ENCODE peak calls at places on chromosomes 2 and 18, in nine cellular contexts. One of them, this sample, is unnamed.

GRCh38 chr2:236974752-236975151 is 110.9 kb upstream of the COPS8 start:
- DNase-seq in mucosa of descending colon: no peak
- DNase-seq in cardiac septum: no peak
- DNase-seq in posterior vena cava: no peak
- DNase-seq in left cardiac atrium: no peak
- DNase-seq in stimulated activated naive B cell treated with anti-CD40 and anti-IgM and Interleukin-4, amounts not matched to agents 10 μg/mL and 1 μg/mL and 100 μg/mL, for 72 hours: no peak
- DNase-seq in fibroblast of pulmonary artery: no peak
- DNase-seq in SIG-M5: no peak
- DNase-seq in stimulated activated CD8-positive, alpha-beta memory T cell treated with anti-CD3 and anti-CD28 coated beads, Interleukin-15, amount 100 ng/mL, for 4 hours: no peak
- DNase-seq in this sample: no peak

GRCh38 chr2:172772637-172773036 is 37.0 kb downstream of the RAPGEF4 start:
- DNase-seq in mucosa of descending colon: no peak
- DNase-seq in cardiac septum: no peak
- DNase-seq in posterior vena cava: no peak
- DNase-seq in left cardiac atrium: no peak
- DNase-seq in stimulated activated naive B cell treated with anti-CD40 and anti-IgM and Interleukin-4, amounts not matched to agents 10 μg/mL and 1 μg/mL and 100 μg/mL, for 72 hours: no peak
- DNase-seq in fibroblast of pulmonary artery: peak
- DNase-seq in SIG-M5: no peak
- DNase-seq in stimulated activated CD8-positive, alpha-beta memory T cell treated with anti-CD3 and anti-CD28 coated beads, Interleukin-15, amount 100 ng/mL, for 4 hours: no peak
- DNase-seq in this sample: no peak

GRCh38 chr2:71043531-71044407 is 24.7 kb upstream of the NAGK start:
- DNase-seq in mucosa of descending colon: no peak
- DNase-seq in cardiac septum: no peak
- DNase-seq in posterior vena cava: no peak
- DNase-seq in left cardiac atrium: no peak
- DNase-seq in stimulated activated naive B cell treated with anti-CD40 and anti-IgM and Interleukin-4, amounts not matched to agents 10 μg/mL and 1 μg/mL and 100 μg/mL, for 72 hours: no peak
- DNase-seq in fibroblast of pulmonary artery: no peak
- DNase-seq in SIG-M5: no peak
- DNase-seq in stimulated activated CD8-positive, alpha-beta memory T cell treated with anti-CD3 and anti-CD28 coated beads, Interleukin-15, amount 100 ng/mL, for 4 hours: no peak
- DNase-seq in this sample: peak

GRCh38 chr2:202932425-202933138 is 20.5 kb downstream of the CARF start:
- DNase-seq in mucosa of descending colon: no peak
- DNase-seq in cardiac septum: no peak
- DNase-seq in posterior vena cava: no peak
- DNase-seq in left cardiac atrium: no peak
- DNase-seq in stimulated activated naive B cell treated with anti-CD40 and anti-IgM and Interleukin-4, amounts not matched to agents 10 μg/mL and 1 μg/mL and 100 μg/mL, for 72 hours: no peak
- DNase-seq in fibroblast of pulmonary artery: peak
- DNase-seq in SIG-M5: no peak
- DNase-seq in stimulated activated CD8-positive, alpha-beta memory T cell treated with anti-CD3 and anti-CD28 coated beads, Interleukin-15, amount 100 ng/mL, for 4 hours: no peak
- DNase-seq in this sample: no peak

GRCh38 chr2:22329097-22329716 is 1055.8 kb upstream of the KLHL29 start:
- DNase-seq in mucosa of descending colon: no peak
- DNase-seq in cardiac septum: no peak
- DNase-seq in posterior vena cava: no peak
- DNase-seq in left cardiac atrium: no peak
- DNase-seq in stimulated activated naive B cell treated with anti-CD40 and anti-IgM and Interleukin-4, amounts not matched to agents 10 μg/mL and 1 μg/mL and 100 μg/mL, for 72 hours: no peak
- DNase-seq in fibroblast of pulmonary artery: no peak
- DNase-seq in SIG-M5: no peak
- DNase-seq in stimulated activated CD8-positive, alpha-beta memory T cell treated with anti-CD3 and anti-CD28 coated beads, Interleukin-15, amount 100 ng/mL, for 4 hours: no peak
- DNase-seq in this sample: peak

GRCh38 chr2:168912466-168913170 is 11.5 kb downstream of the G6PC2 start:
- DNase-seq in mucosa of descending colon: peak
- DNase-seq in cardiac septum: no peak
- DNase-seq in posterior vena cava: no peak
- DNase-seq in left cardiac atrium: peak
- DNase-seq in stimulated activated naive B cell treated with anti-CD40 and anti-IgM and Interleukin-4, amounts not matched to agents 10 μg/mL and 1 μg/mL and 100 μg/mL, for 72 hours: no peak
- DNase-seq in fibroblast of pulmonary artery: peak
- DNase-seq in SIG-M5: no peak
- DNase-seq in stimulated activated CD8-positive, alpha-beta memory T cell treated with anti-CD3 and anti-CD28 coated beads, Interleukin-15, amount 100 ng/mL, for 4 hours: no peak
- DNase-seq in this sample: peak

GRCh38 chr2:97662895-97663625 is 784 bp downstream of the ACTR1B start:
- DNase-seq in mucosa of descending colon: peak
- DNase-seq in cardiac septum: peak
- DNase-seq in posterior vena cava: peak
- DNase-seq in left cardiac atrium: peak
- DNase-seq in stimulated activated naive B cell treated with anti-CD40 and anti-IgM and Interleukin-4, amounts not matched to agents 10 μg/mL and 1 μg/mL and 100 μg/mL, for 72 hours: peak
- DNase-seq in fibroblast of pulmonary artery: peak
- DNase-seq in SIG-M5: peak
- DNase-seq in stimulated activated CD8-positive, alpha-beta memory T cell treated with anti-CD3 and anti-CD28 coated beads, Interleukin-15, amount 100 ng/mL, for 4 hours: peak
- DNase-seq in this sample: peak

GRCh38 chr2:165778187-165778556 is 15.9 kb downstream of the GALNT3 start:
- DNase-seq in mucosa of descending colon: no peak
- DNase-seq in cardiac septum: no peak
- DNase-seq in posterior vena cava: no peak
- DNase-seq in left cardiac atrium: no peak
- DNase-seq in stimulated activated naive B cell treated with anti-CD40 and anti-IgM and Interleukin-4, amounts not matched to agents 10 μg/mL and 1 μg/mL and 100 μg/mL, for 72 hours: no peak
- DNase-seq in fibroblast of pulmonary artery: no peak
- DNase-seq in SIG-M5: no peak
- DNase-seq in stimulated activated CD8-positive, alpha-beta memory T cell treated with anti-CD3 and anti-CD28 coated beads, Interleukin-15, amount 100 ng/mL, for 4 hours: no peak
- DNase-seq in this sample: no peak

GRCh38 chr18:31565345-31565744 is 26.3 kb upstream of the TTR start:
- DNase-seq in mucosa of descending colon: no peak
- DNase-seq in cardiac septum: no peak
- DNase-seq in posterior vena cava: no peak
- DNase-seq in left cardiac atrium: no peak
- DNase-seq in stimulated activated naive B cell treated with anti-CD40 and anti-IgM and Interleukin-4, amounts not matched to agents 10 μg/mL and 1 μg/mL and 100 μg/mL, for 72 hours: no peak
- DNase-seq in fibroblast of pulmonary artery: no peak
- DNase-seq in SIG-M5: no peak
- DNase-seq in stimulated activated CD8-positive, alpha-beta memory T cell treated with anti-CD3 and anti-CD28 coated beads, Interleukin-15, amount 100 ng/mL, for 4 hours: no peak
- DNase-seq in this sample: no peak

GRCh38 chr2:61762292-61762691 is 91.6 kb downstream of the FAM161A start:
- DNase-seq in mucosa of descending colon: no peak
- DNase-seq in cardiac septum: no peak
- DNase-seq in posterior vena cava: no peak
- DNase-seq in left cardiac atrium: no peak
- DNase-seq in stimulated activated naive B cell treated with anti-CD40 and anti-IgM and Interleukin-4, amounts not matched to agents 10 μg/mL and 1 μg/mL and 100 μg/mL, for 72 hours: no peak
- DNase-seq in fibroblast of pulmonary artery: no peak
- DNase-seq in SIG-M5: no peak
- DNase-seq in stimulated activated CD8-positive, alpha-beta memory T cell treated with anti-CD3 and anti-CD28 coated beads, Interleukin-15, amount 100 ng/mL, for 4 hours: no peak
- DNase-seq in this sample: no peak

GRCh38 chr2:19120941-19121750 is 237.3 kb downstream of the OSR1 start:
- DNase-seq in mucosa of descending colon: no peak
- DNase-seq in cardiac septum: no peak
- DNase-seq in posterior vena cava: no peak
- DNase-seq in left cardiac atrium: peak
- DNase-seq in stimulated activated naive B cell treated with anti-CD40 and anti-IgM and Interleukin-4, amounts not matched to agents 10 μg/mL and 1 μg/mL and 100 μg/mL, for 72 hours: no peak
- DNase-seq in fibroblast of pulmonary artery: peak
- DNase-seq in SIG-M5: no peak
- DNase-seq in stimulated activated CD8-positive, alpha-beta memory T cell treated with anti-CD3 and anti-CD28 coated beads, Interleukin-15, amount 100 ng/mL, for 4 hours: no peak
- DNase-seq in this sample: no peak

GRCh38 chr2:166464187-166464586 is 29.9 kb downstream of the SCN7A start:
- DNase-seq in mucosa of descending colon: no peak
- DNase-seq in cardiac septum: no peak
- DNase-seq in posterior vena cava: no peak
- DNase-seq in left cardiac atrium: no peak
- DNase-seq in stimulated activated naive B cell treated with anti-CD40 and anti-IgM and Interleukin-4, amounts not matched to agents 10 μg/mL and 1 μg/mL and 100 μg/mL, for 72 hours: no peak
- DNase-seq in fibroblast of pulmonary artery: peak
- DNase-seq in SIG-M5: no peak
- DNase-seq in stimulated activated CD8-positive, alpha-beta memory T cell treated with anti-CD3 and anti-CD28 coated beads, Interleukin-15, amount 100 ng/mL, for 4 hours: no peak
- DNase-seq in this sample: no peak

GRCh38 chr18:61502472-61502871 is 169.2 kb downstream of the CDH20 start:
- DNase-seq in mucosa of descending colon: no peak
- DNase-seq in cardiac septum: no peak
- DNase-seq in posterior vena cava: no peak
- DNase-seq in left cardiac atrium: no peak
- DNase-seq in stimulated activated naive B cell treated with anti-CD40 and anti-IgM and Interleukin-4, amounts not matched to agents 10 μg/mL and 1 μg/mL and 100 μg/mL, for 72 hours: peak
- DNase-seq in fibroblast of pulmonary artery: peak
- DNase-seq in SIG-M5: no peak
- DNase-seq in stimulated activated CD8-positive, alpha-beta memory T cell treated with anti-CD3 and anti-CD28 coated beads, Interleukin-15, amount 100 ng/mL, for 4 hours: no peak
- DNase-seq in this sample: peak

GRCh38 chr2:171741189-171741588 is 53.9 kb downstream of the DYNC1I2 start:
- DNase-seq in mucosa of descending colon: no peak
- DNase-seq in cardiac septum: no peak
- DNase-seq in posterior vena cava: no peak
- DNase-seq in left cardiac atrium: no peak
- DNase-seq in stimulated activated naive B cell treated with anti-CD40 and anti-IgM and Interleukin-4, amounts not matched to agents 10 μg/mL and 1 μg/mL and 100 μg/mL, for 72 hours: no peak
- DNase-seq in fibroblast of pulmonary artery: peak
- DNase-seq in SIG-M5: no peak
- DNase-seq in stimulated activated CD8-positive, alpha-beta memory T cell treated with anti-CD3 and anti-CD28 coated beads, Interleukin-15, amount 100 ng/mL, for 4 hours: no peak
- DNase-seq in this sample: no peak

GRCh38 chr2:64402876-64403275 is 51.1 kb upstream of the LGALSL start:
- DNase-seq in mucosa of descending colon: no peak
- DNase-seq in cardiac septum: no peak
- DNase-seq in posterior vena cava: no peak
- DNase-seq in left cardiac atrium: no peak
- DNase-seq in stimulated activated naive B cell treated with anti-CD40 and anti-IgM and Interleukin-4, amounts not matched to agents 10 μg/mL and 1 μg/mL and 100 μg/mL, for 72 hours: no peak
- DNase-seq in fibroblast of pulmonary artery: peak
- DNase-seq in SIG-M5: no peak
- DNase-seq in stimulated activated CD8-positive, alpha-beta memory T cell treated with anti-CD3 and anti-CD28 coated beads, Interleukin-15, amount 100 ng/mL, for 4 hours: no peak
- DNase-seq in this sample: no peak

GRCh38 chr18:32425466-32425865 is 45.2 kb downstream of the GAREM1 start:
- DNase-seq in mucosa of descending colon: no peak
- DNase-seq in cardiac septum: no peak
- DNase-seq in posterior vena cava: no peak
- DNase-seq in left cardiac atrium: no peak
- DNase-seq in stimulated activated naive B cell treated with anti-CD40 and anti-IgM and Interleukin-4, amounts not matched to agents 10 μg/mL and 1 μg/mL and 100 μg/mL, for 72 hours: no peak
- DNase-seq in fibroblast of pulmonary artery: peak
- DNase-seq in SIG-M5: no peak
- DNase-seq in stimulated activated CD8-positive, alpha-beta memory T cell treated with anti-CD3 and anti-CD28 coated beads, Interleukin-15, amount 100 ng/mL, for 4 hours: no peak
- DNase-seq in this sample: no peak

GRCh38 chr2:136001147-136001546 is 15.7 kb upstream of the DARS1 start:
- DNase-seq in mucosa of descending colon: no peak
- DNase-seq in cardiac septum: no peak
- DNase-seq in posterior vena cava: no peak
- DNase-seq in left cardiac atrium: no peak
- DNase-seq in stimulated activated naive B cell treated with anti-CD40 and anti-IgM and Interleukin-4, amounts not matched to agents 10 μg/mL and 1 μg/mL and 100 μg/mL, for 72 hours: no peak
- DNase-seq in fibroblast of pulmonary artery: no peak
- DNase-seq in SIG-M5: no peak
- DNase-seq in stimulated activated CD8-positive, alpha-beta memory T cell treated with anti-CD3 and anti-CD28 coated beads, Interleukin-15, amount 100 ng/mL, for 4 hours: no peak
- DNase-seq in this sample: no peak

GRCh38 chr18:47397671-47398319 is 146.3 kb upstream of the SKOR2 start:
- DNase-seq in mucosa of descending colon: no peak
- DNase-seq in cardiac septum: no peak
- DNase-seq in posterior vena cava: no peak
- DNase-seq in left cardiac atrium: no peak
- DNase-seq in stimulated activated naive B cell treated with anti-CD40 and anti-IgM and Interleukin-4, amounts not matched to agents 10 μg/mL and 1 μg/mL and 100 μg/mL, for 72 hours: no peak
- DNase-seq in fibroblast of pulmonary artery: no peak
- DNase-seq in SIG-M5: no peak
- DNase-seq in stimulated activated CD8-positive, alpha-beta memory T cell treated with anti-CD3 and anti-CD28 coated beads, Interleukin-15, amount 100 ng/mL, for 4 hours: no peak
- DNase-seq in this sample: no peak

GRCh38 chr2:223042704-223043118 is 9.3 kb upstream of the KCNE4 start:
- DNase-seq in mucosa of descending colon: no peak
- DNase-seq in cardiac septum: no peak
- DNase-seq in posterior vena cava: no peak
- DNase-seq in left cardiac atrium: no peak
- DNase-seq in stimulated activated naive B cell treated with anti-CD40 and anti-IgM and Interleukin-4, amounts not matched to agents 10 μg/mL and 1 μg/mL and 100 μg/mL, for 72 hours: no peak
- DNase-seq in fibroblast of pulmonary artery: no peak
- DNase-seq in SIG-M5: no peak
- DNase-seq in stimulated activated CD8-positive, alpha-beta memory T cell treated with anti-CD3 and anti-CD28 coated beads, Interleukin-15, amount 100 ng/mL, for 4 hours: no peak
- DNase-seq in this sample: no peak

GRCh38 chr18:37668971-37669747 is 103.6 kb upstream of the CELF4 start:
- DNase-seq in mucosa of descending colon: no peak
- DNase-seq in cardiac septum: no peak
- DNase-seq in posterior vena cava: no peak
- DNase-seq in left cardiac atrium: no peak
- DNase-seq in stimulated activated naive B cell treated with anti-CD40 and anti-IgM and Interleukin-4, amounts not matched to agents 10 μg/mL and 1 μg/mL and 100 μg/mL, for 72 hours: no peak
- DNase-seq in fibroblast of pulmonary artery: peak
- DNase-seq in SIG-M5: no peak
- DNase-seq in stimulated activated CD8-positive, alpha-beta memory T cell treated with anti-CD3 and anti-CD28 coated beads, Interleukin-15, amount 100 ng/mL, for 4 hours: no peak
- DNase-seq in this sample: peak

GRCh38 chr2:207219036-207219435 is 53.3 kb upstream of the KLF7 start:
- DNase-seq in mucosa of descending colon: no peak
- DNase-seq in cardiac septum: no peak
- DNase-seq in posterior vena cava: no peak
- DNase-seq in left cardiac atrium: no peak
- DNase-seq in stimulated activated naive B cell treated with anti-CD40 and anti-IgM and Interleukin-4, amounts not matched to agents 10 μg/mL and 1 μg/mL and 100 μg/mL, for 72 hours: no peak
- DNase-seq in fibroblast of pulmonary artery: no peak
- DNase-seq in SIG-M5: no peak
- DNase-seq in stimulated activated CD8-positive, alpha-beta memory T cell treated with anti-CD3 and anti-CD28 coated beads, Interleukin-15, amount 100 ng/mL, for 4 hours: no peak
- DNase-seq in this sample: no peak

GRCh38 chr2:215352602-215353001 is 40.7 kb downstream of the ATIC start:
- DNase-seq in mucosa of descending colon: no peak
- DNase-seq in cardiac septum: no peak
- DNase-seq in posterior vena cava: no peak
- DNase-seq in left cardiac atrium: no peak
- DNase-seq in stimulated activated naive B cell treated with anti-CD40 and anti-IgM and Interleukin-4, amounts not matched to agents 10 μg/mL and 1 μg/mL and 100 μg/mL, for 72 hours: no peak
- DNase-seq in fibroblast of pulmonary artery: peak
- DNase-seq in SIG-M5: no peak
- DNase-seq in stimulated activated CD8-positive, alpha-beta memory T cell treated with anti-CD3 and anti-CD28 coated beads, Interleukin-15, amount 100 ng/mL, for 4 hours: no peak
- DNase-seq in this sample: no peak

GRCh38 chr2:85189606-85190270 is 56.5 kb downstream of the TCF7L1 start:
- DNase-seq in mucosa of descending colon: no peak
- DNase-seq in cardiac septum: no peak
- DNase-seq in posterior vena cava: no peak
- DNase-seq in left cardiac atrium: no peak
- DNase-seq in stimulated activated naive B cell treated with anti-CD40 and anti-IgM and Interleukin-4, amounts not matched to agents 10 μg/mL and 1 μg/mL and 100 μg/mL, for 72 hours: no peak
- DNase-seq in fibroblast of pulmonary artery: no peak
- DNase-seq in SIG-M5: no peak
- DNase-seq in stimulated activated CD8-positive, alpha-beta memory T cell treated with anti-CD3 and anti-CD28 coated beads, Interleukin-15, amount 100 ng/mL, for 4 hours: no peak
- DNase-seq in this sample: no peak

GRCh38 chr18:9160014-9160413 is 23.4 kb downstream of the ANKRD12 start:
- DNase-seq in mucosa of descending colon: no peak
- DNase-seq in cardiac septum: no peak
- DNase-seq in posterior vena cava: no peak
- DNase-seq in left cardiac atrium: no peak
- DNase-seq in stimulated activated naive B cell treated with anti-CD40 and anti-IgM and Interleukin-4, amounts not matched to agents 10 μg/mL and 1 μg/mL and 100 μg/mL, for 72 hours: no peak
- DNase-seq in fibroblast of pulmonary artery: no peak
- DNase-seq in SIG-M5: no peak
- DNase-seq in stimulated activated CD8-positive, alpha-beta memory T cell treated with anti-CD3 and anti-CD28 coated beads, Interleukin-15, amount 100 ng/mL, for 4 hours: no peak
- DNase-seq in this sample: no peak

GRCh38 chr2:33607137-33607781 is 8.2 kb upstream of the FAM98A start:
- DNase-seq in mucosa of descending colon: no peak
- DNase-seq in cardiac septum: no peak
- DNase-seq in posterior vena cava: no peak
- DNase-seq in left cardiac atrium: no peak
- DNase-seq in stimulated activated naive B cell treated with anti-CD40 and anti-IgM and Interleukin-4, amounts not matched to agents 10 μg/mL and 1 μg/mL and 100 μg/mL, for 72 hours: no peak
- DNase-seq in fibroblast of pulmonary artery: no peak
- DNase-seq in SIG-M5: no peak
- DNase-seq in stimulated activated CD8-positive, alpha-beta memory T cell treated with anti-CD3 and anti-CD28 coated beads, Interleukin-15, amount 100 ng/mL, for 4 hours: no peak
- DNase-seq in this sample: no peak

GRCh38 chr2:203694186-203694585 is 12.3 kb upstream of the CD28 start:
- DNase-seq in mucosa of descending colon: no peak
- DNase-seq in cardiac septum: no peak
- DNase-seq in posterior vena cava: no peak
- DNase-seq in left cardiac atrium: no peak
- DNase-seq in stimulated activated naive B cell treated with anti-CD40 and anti-IgM and Interleukin-4, amounts not matched to agents 10 μg/mL and 1 μg/mL and 100 μg/mL, for 72 hours: no peak
- DNase-seq in fibroblast of pulmonary artery: no peak
- DNase-seq in SIG-M5: no peak
- DNase-seq in stimulated activated CD8-positive, alpha-beta memory T cell treated with anti-CD3 and anti-CD28 coated beads, Interleukin-15, amount 100 ng/mL, for 4 hours: no peak
- DNase-seq in this sample: no peak

GRCh38 chr2:12463189-12463588 is 253.5 kb upstream of the TRIB2 start:
- DNase-seq in mucosa of descending colon: no peak
- DNase-seq in cardiac septum: no peak
- DNase-seq in posterior vena cava: no peak
- DNase-seq in left cardiac atrium: no peak
- DNase-seq in stimulated activated naive B cell treated with anti-CD40 and anti-IgM and Interleukin-4, amounts not matched to agents 10 μg/mL and 1 μg/mL and 100 μg/mL, for 72 hours: no peak
- DNase-seq in fibroblast of pulmonary artery: no peak
- DNase-seq in SIG-M5: no peak
- DNase-seq in stimulated activated CD8-positive, alpha-beta memory T cell treated with anti-CD3 and anti-CD28 coated beads, Interleukin-15, amount 100 ng/mL, for 4 hours: no peak
- DNase-seq in this sample: no peak

GRCh38 chr2:69188174-69188900 is 175.4 kb downstream of the ANTXR1 start:
- DNase-seq in mucosa of descending colon: no peak
- DNase-seq in cardiac septum: peak
- DNase-seq in posterior vena cava: no peak
- DNase-seq in left cardiac atrium: no peak
- DNase-seq in stimulated activated naive B cell treated with anti-CD40 and anti-IgM and Interleukin-4, amounts not matched to agents 10 μg/mL and 1 μg/mL and 100 μg/mL, for 72 hours: no peak
- DNase-seq in fibroblast of pulmonary artery: no peak
- DNase-seq in SIG-M5: no peak
- DNase-seq in stimulated activated CD8-positive, alpha-beta memory T cell treated with anti-CD3 and anti-CD28 coated beads, Interleukin-15, amount 100 ng/mL, for 4 hours: no peak
- DNase-seq in this sample: peak

GRCh38 chr2:218387369-218388194 is 5.5 kb downstream of the SLC11A1 start:
- DNase-seq in mucosa of descending colon: peak
- DNase-seq in cardiac septum: no peak
- DNase-seq in posterior vena cava: no peak
- DNase-seq in left cardiac atrium: peak
- DNase-seq in stimulated activated naive B cell treated with anti-CD40 and anti-IgM and Interleukin-4, amounts not matched to agents 10 μg/mL and 1 μg/mL and 100 μg/mL, for 72 hours: no peak
- DNase-seq in fibroblast of pulmonary artery: peak
- DNase-seq in SIG-M5: no peak
- DNase-seq in stimulated activated CD8-positive, alpha-beta memory T cell treated with anti-CD3 and anti-CD28 coated beads, Interleukin-15, amount 100 ng/mL, for 4 hours: no peak
- DNase-seq in this sample: peak

GRCh38 chr2:194166818-194167217 is 1490.2 kb upstream of the SLC39A10 start:
- DNase-seq in mucosa of descending colon: no peak
- DNase-seq in cardiac septum: no peak
- DNase-seq in posterior vena cava: no peak
- DNase-seq in left cardiac atrium: no peak
- DNase-seq in stimulated activated naive B cell treated with anti-CD40 and anti-IgM and Interleukin-4, amounts not matched to agents 10 μg/mL and 1 μg/mL and 100 μg/mL, for 72 hours: no peak
- DNase-seq in fibroblast of pulmonary artery: peak
- DNase-seq in SIG-M5: no peak
- DNase-seq in stimulated activated CD8-positive, alpha-beta memory T cell treated with anti-CD3 and anti-CD28 coated beads, Interleukin-15, amount 100 ng/mL, for 4 hours: no peak
- DNase-seq in this sample: peak

GRCh38 chr2:44211183-44211582 is 42.5 kb downstream of the PPM1B start:
- DNase-seq in mucosa of descending colon: no peak
- DNase-seq in cardiac septum: no peak
- DNase-seq in posterior vena cava: no peak
- DNase-seq in left cardiac atrium: no peak
- DNase-seq in stimulated activated naive B cell treated with anti-CD40 and anti-IgM and Interleukin-4, amounts not matched to agents 10 μg/mL and 1 μg/mL and 100 μg/mL, for 72 hours: no peak
- DNase-seq in fibroblast of pulmonary artery: no peak
- DNase-seq in SIG-M5: no peak
- DNase-seq in stimulated activated CD8-positive, alpha-beta memory T cell treated with anti-CD3 and anti-CD28 coated beads, Interleukin-15, amount 100 ng/mL, for 4 hours: no peak
- DNase-seq in this sample: no peak

This sample was measured in NCI-H345.